ENCODE peak calls at places on chromosomes 3 and 15, in eight cellular contexts. One of them, this sample, is unnamed.

GRCh38 chr3:131658115-131658514 is 155.3 kb upstream of the MRPL3 start:
- DNase-seq in WTC11: no peak
- DNase-seq in MV-4-11: no peak
- DNase-seq in epithelial cell of prostate: no peak
- DNase-seq in occipital lobe: no peak
- DNase-seq in CD8-positive, alpha-beta T cell: no peak
- DNase-seq in AG10803: no peak
- DNase-seq in left lung: peak
- DNase-seq in this sample: no peak

GRCh38 chr3:80244390-80244789 is 476.6 kb upstream of the ROBO1 start:
- DNase-seq in AG10803: no peak
- DNase-seq in occipital lobe: no peak
- DNase-seq in MV-4-11: no peak
- DNase-seq in epithelial cell of prostate: no peak
- DNase-seq in CD8-positive, alpha-beta T cell: no peak
- DNase-seq in left lung: no peak
- DNase-seq in WTC11: no peak
- DNase-seq in this sample: no peak

GRCh38 chr15:71252036-71252898 is 137.0 kb downstream of the THSD4 start:
- DNase-seq in AG10803: no peak
- DNase-seq in MV-4-11: no peak
- DNase-seq in CD8-positive, alpha-beta T cell: no peak
- DNase-seq in epithelial cell of prostate: no peak
- DNase-seq in occipital lobe: no peak
- DNase-seq in left lung: no peak
- DNase-seq in WTC11: no peak
- DNase-seq in this sample: peak

GRCh38 chr15:60553163-60553562 is 74.2 kb upstream of the ICE2 start:
- DNase-seq in epithelial cell of prostate: no peak
- DNase-seq in occipital lobe: no peak
- DNase-seq in CD8-positive, alpha-beta T cell: no peak
- DNase-seq in WTC11: no peak
- DNase-seq in MV-4-11: no peak
- DNase-seq in AG10803: no peak
- DNase-seq in left lung: no peak
- DNase-seq in this sample: no peak

GRCh38 chr3:154684021-154684420 is 254.0 kb upstream of the GPR149 start:
- DNase-seq in epithelial cell of prostate: no peak
- DNase-seq in occipital lobe: no peak
- DNase-seq in left lung: no peak
- DNase-seq in WTC11: peak
- DNase-seq in CD8-positive, alpha-beta T cell: no peak
- DNase-seq in AG10803: no peak
- DNase-seq in MV-4-11: no peak
- DNase-seq in this sample: no peak

GRCh38 chr15:59111267-59111666 is 6.3 kb downstream of the CCNB2 start:
- DNase-seq in AG10803: no peak
- DNase-seq in occipital lobe: no peak
- DNase-seq in epithelial cell of prostate: no peak
- DNase-seq in MV-4-11: no peak
- DNase-seq in WTC11: no peak
- DNase-seq in CD8-positive, alpha-beta T cell: no peak
- DNase-seq in left lung: no peak
- DNase-seq in this sample: no peak

GRCh38 chr3:46851364-46852328 is 11.6 kb downstream of the MYL3 start:
- DNase-seq in occipital lobe: no peak
- DNase-seq in MV-4-11: no peak
- DNase-seq in left lung: no peak
- DNase-seq in epithelial cell of prostate: no peak
- DNase-seq in CD8-positive, alpha-beta T cell: no peak
- DNase-seq in AG10803: no peak
- DNase-seq in WTC11: no peak
- DNase-seq in this sample: no peak

GRCh38 chr3:72347819-72348319 is 500.4 kb downstream of the SHQ1 start:
- DNase-seq in AG10803: peak
- DNase-seq in left lung: peak
- DNase-seq in occipital lobe: peak
- DNase-seq in epithelial cell of prostate: peak
- DNase-seq in WTC11: peak
- DNase-seq in MV-4-11: peak
- DNase-seq in CD8-positive, alpha-beta T cell: peak
- DNase-seq in this sample: peak

GRCh38 chr15:33188654-33189257 is 5.8 kb downstream of the FMN1 start:
- DNase-seq in CD8-positive, alpha-beta T cell: no peak
- DNase-seq in WTC11: no peak
- DNase-seq in occipital lobe: no peak
- DNase-seq in AG10803: no peak
- DNase-seq in MV-4-11: peak
- DNase-seq in epithelial cell of prostate: no peak
- DNase-seq in left lung: no peak
- DNase-seq in this sample: no peak